ENCODE peak calls at places on chromosomes 5 and 9, in nine cellular contexts. S is ovary; M is effector memory CD4-positive, alpha-beta T cell; I is uterus; T is Peyer's patch; V is gastrocnemius medialis; E is colonic mucosa; N is CD8-positive, alpha-beta memory T cell; K is heart right ventricle. G is an unnamed sample.

GRCh38 chr5:125199968-125200841 is 453.8 kb upstream of the ZNF608 start:
- DNase-seq in M (no peak), E (no peak), I (peak; percentile 19), T (no peak), K (no peak), V (no peak), N (no peak), S (peak; percentile 34), G (peak; percentile 14)

GRCh38 chr5:109532773-109533364 is 123.1 kb upstream of the PJA2 start:
- DNase-seq in N (no peak), I (no peak), T (no peak), E (no peak), V (no peak), M (no peak), K (no peak), S (no peak), G (no peak)

GRCh38 chr5:178291161-178291561 is 58.6 kb upstream of the PHYKPL start:
- DNase-seq in N (no peak), E (no peak), T (peak; percentile 16), S (no peak), M (no peak), K (peak; percentile 6), I (no peak), V (no peak), G (no peak)

GRCh38 chr5:81962041-81962440 is 9.8 kb upstream of the ATG10 start:
- DNase-seq in K (no peak), T (no peak), N (no peak), E (no peak), I (no peak), M (no peak), V (no peak), S (no peak), G (no peak)

GRCh38 chr5:109911731-109912130 is 222.0 kb downstream of the MAN2A1 start:
- DNase-seq in K (no peak), I (no peak), S (no peak), E (no peak), T (no peak), M (no peak), N (no peak), V (no peak), G (no peak)

GRCh38 chr5:103674739-103675138 is 112.2 kb upstream of the NUDT12 start:
- DNase-seq in T (no peak), I (no peak), N (no peak), S (no peak), K (no peak), M (no peak), V (no peak), E (no peak), G (no peak)

GRCh38 chr5:13278148-13278547 is 666.3 kb downstream of the DNAH5 start:
- DNase-seq in I (no peak), T (no peak), E (no peak), V (no peak), M (no peak), S (no peak), K (no peak), N (no peak), G (no peak)

GRCh38 chr5:132230871-132231270 is 3.2 kb upstream of the P4HA2 start:
- DNase-seq in E (no peak), I (peak; percentile 1), S (no peak), N (no peak), M (no peak), K (no peak), T (no peak), V (no peak), G (no peak)

GRCh38 chr9:7561527-7561926 is 238.1 kb downstream of the DMAC1 start:
- DNase-seq in V (no peak), M (no peak), I (no peak), N (no peak), E (no peak), S (no peak), K (no peak), T (no peak), G (no peak)

GRCh38 chr5:76781775-76782174 is 37.1 kb upstream of the F2RL1 start:
- DNase-seq in V (no peak), M (no peak), E (no peak), T (no peak), S (no peak), N (no peak), I (no peak), K (no peak), G (no peak)

GRCh38 chr5:93460286-93460685 is 120.7 kb downstream of the NR2F1-AS1 start:
- DNase-seq in N (no peak), V (no peak), E (no peak), T (no peak), I (no peak), M (no peak), K (no peak), S (no peak), G (no peak)

DNA sequence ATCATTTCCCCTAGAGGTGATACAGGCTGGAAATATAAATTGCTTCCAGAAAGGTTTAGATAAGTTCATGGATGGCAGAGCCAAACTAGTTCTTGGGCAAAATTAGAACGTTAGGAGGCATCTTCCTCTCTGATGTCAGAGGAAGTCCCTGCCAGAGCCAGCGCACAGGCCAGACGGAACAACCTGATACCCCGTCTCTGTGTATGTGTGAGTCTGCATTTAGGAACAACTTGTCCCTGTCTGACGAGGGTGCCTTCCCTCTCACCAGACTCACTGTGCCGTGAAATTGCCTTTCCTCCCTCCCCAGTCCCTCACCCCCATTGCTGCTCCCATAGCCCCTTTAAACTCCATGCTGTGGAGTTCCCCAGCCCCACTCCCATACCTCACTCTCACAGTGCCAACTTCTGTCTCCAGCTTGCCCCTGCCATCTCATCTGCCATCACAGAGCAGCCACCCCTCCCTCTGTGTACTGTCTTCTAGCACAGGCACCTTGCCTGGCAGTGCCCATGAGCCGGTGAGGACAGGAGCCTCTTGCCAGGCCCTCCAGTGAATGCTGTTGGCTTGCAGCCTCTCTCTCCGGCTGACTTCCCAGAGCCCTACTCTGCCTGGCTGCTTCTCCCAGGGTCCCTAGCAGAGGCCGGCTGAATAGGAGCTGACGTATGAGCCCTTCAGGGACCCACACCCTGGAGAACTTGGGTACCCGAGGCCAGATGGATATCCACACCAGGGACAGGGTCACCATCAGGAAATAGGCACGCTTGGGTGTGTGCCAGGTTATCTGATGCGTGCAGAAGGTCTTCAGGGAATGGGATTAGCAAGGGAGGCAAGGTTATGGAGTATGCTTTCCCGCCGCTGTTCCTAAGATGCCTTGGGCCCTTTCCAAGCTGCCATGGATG is 26.7 kb downstream of the UNC5A start:
- DNase-seq in T (no peak), I (no peak), V (no peak), N (no peak), K (no peak), S (no peak), E (no peak), M (no peak), G (no peak)
- H3K4me1 ChIP-seq in T (no peaks in the 10 kb centered on the region), I (no peaks in the 10 kb centered on the region), V (no peaks in the 10 kb centered on the region), N (no peaks in the 10 kb centered on the region), K (no peaks in the 10 kb centered on the region), S (no peaks in the 10 kb centered on the region), E (no peaks in the 10 kb centered on the region), M (no peaks in the 10 kb centered on the region), G (no peaks in the 10 kb centered on the region)

DNA sequence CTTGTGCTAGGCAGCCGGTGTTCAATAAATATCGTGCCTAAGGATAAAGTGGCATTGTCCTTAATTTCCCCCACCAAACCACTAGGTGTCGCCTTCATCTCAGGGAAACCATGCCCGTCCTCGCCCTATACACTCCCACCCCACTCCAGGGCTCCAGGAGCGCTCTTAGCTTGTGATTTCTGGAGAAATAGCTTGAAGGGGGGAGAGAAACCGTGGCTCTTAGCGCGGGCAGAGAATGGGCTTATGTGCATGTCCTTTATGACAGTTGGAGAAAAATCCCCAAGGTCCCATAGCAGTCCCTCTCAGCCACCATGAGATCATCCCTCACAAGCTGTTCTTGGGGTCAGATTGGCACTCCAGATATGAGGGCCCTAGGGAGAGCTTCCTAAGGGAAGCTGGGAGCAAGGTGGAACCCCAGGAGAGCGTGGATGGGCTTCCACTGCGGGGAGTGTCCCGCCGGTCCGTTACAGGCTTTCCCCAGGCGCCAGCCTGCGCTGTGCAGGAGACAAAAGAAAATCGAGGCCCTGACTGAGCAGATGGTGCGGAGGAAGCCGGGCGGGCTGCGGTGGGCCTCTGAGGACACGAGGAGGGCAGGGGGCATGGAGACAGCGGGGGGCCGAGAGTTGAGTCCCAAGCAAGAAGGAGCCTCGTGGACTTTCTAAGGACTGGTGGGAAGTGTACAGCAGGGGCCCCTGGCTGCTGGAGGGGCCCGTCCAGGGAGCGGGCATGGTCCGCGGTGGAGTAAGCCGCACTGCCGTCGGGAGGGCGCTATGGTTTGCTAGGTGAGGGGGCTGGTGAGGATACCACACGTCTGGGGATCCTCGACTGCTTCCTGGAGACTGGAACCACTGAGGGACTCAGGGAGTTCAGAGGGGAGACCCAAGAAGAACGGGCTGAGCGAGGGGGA is 753 bp upstream of the NPR2 start:
- DNase-seq in M (peak; percentile 21), V (peak; percentile 63), N (peak; percentile 54), S (peak; percentile 76), T (peak; percentile 54), I (peak; percentile 77), K (peak; percentile 58), E (peak; percentile 76), G (peak; percentile 76)
- H3K27ac ChIP-seq in M (no peak overlapping the region), V (peak overlapping the region; percentile 81), N (no peak overlapping the region), S (peak overlapping the region; percentile 40), T (peak overlapping the region; percentile 76), I (peak overlapping the region; percentile 91), K (peak overlapping the region; percentile 83), E (no peak overlapping the region), G (no peak overlapping the region)

DNA sequence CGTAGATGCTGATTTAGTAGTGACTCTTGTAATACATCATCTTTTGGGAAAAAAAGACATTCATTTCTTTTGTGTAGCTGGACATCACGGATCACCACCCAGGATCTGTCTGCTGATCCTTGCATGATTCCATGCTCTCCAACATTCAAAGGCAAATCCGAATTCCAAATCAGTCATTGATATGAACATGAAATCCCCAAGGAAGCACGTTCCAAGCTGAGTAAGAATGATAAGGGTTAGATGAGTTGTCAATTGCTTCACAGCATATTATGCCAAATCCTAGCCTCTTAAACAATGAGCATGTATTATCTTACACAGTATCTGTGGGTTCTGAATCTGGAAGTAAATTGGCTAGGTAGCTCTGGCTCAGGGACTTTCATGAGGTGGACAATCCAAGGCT is 37.1 kb upstream of the GRAMD2B start:
- DNase-seq in M (no peak), K (no peak), S (no peak), T (no peak), E (no peak), I (no peak), N (no peak), V (no peak), G (no peak)
- H3K4me1 ChIP-seq in M (no peaks in the 10 kb centered on the region), K (peaks cover 18% of the 10 kb centered on the region), S (no peaks in the 10 kb centered on the region), T (no peaks in the 10 kb centered on the region), E (peaks cover 6% of the 10 kb centered on the region), I (peaks cover 6% of the 10 kb centered on the region), N (no peaks in the 10 kb centered on the region), V (peaks cover 35% of the 10 kb centered on the region), G (peaks cover 3% of the 10 kb centered on the region)

GRCh38 chr5:133480866-133481265 is 131.5 kb downstream of the FSTL4 start:
- DNase-seq in T (no peak), K (no peak), M (no peak), E (no peak), S (no peak), N (no peak), I (no peak), V (no peak), G (no peak)
- H3K27ac ChIP-seq in T (no peak overlapping the region), K (no peak overlapping the region), M (no peak overlapping the region), E (no peak overlapping the region), S (no peak overlapping the region), N (no peak overlapping the region), I (no peak overlapping the region), V (no peak overlapping the region), G (no peak overlapping the region)

DNA sequence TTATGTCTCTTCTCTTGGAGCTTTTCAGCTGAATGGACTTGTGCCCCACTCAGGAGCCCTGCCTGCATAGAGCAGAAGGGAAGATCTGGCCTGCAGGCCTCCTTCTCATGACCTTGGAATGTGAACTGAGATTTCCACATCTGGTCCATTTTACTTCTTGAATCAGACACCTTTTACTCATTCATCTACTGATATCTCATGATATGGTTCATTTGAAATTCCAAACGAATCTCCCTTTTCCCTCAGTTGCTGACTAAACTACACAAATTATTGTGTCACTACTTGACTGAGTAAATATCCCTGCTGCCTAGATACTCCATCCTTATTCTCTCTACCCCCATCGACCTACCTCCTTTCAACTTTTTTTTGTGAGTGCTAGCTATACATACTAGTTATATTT is 138.7 kb downstream of the PLCXD3 start:
- DNase-seq in V (no peak), K (no peak), E (no peak), S (no peak), T (no peak), M (no peak), I (no peak), N (no peak), G (no peak)
- H3K4me1 ChIP-seq in V (no peaks in the 10 kb centered on the region), K (peaks cover 42% of the 10 kb centered on the region), E (no peaks in the 10 kb centered on the region), S (peaks cover 3% of the 10 kb centered on the region), T (no peaks in the 10 kb centered on the region), M (no peaks in the 10 kb centered on the region), I (no peaks in the 10 kb centered on the region), N (no peaks in the 10 kb centered on the region), G (no peaks in the 10 kb centered on the region)

G was measured in small intestine.